ENCODE peak calls at places on chromosomes 1 and 21, in eight cellular contexts. F, M, O, Q, C, Y, R and X are unnamed samples.

GRCh38 chr21:35509004-35509704 is 460.1 kb upstream of the RUNX1 start:
- ATAC-seq in F (no peak), M (no peak), O (no peak), Q (no peak), C (peak; percentile 56), Y (no peak), R (peak; percentile 51), X (no peak)

GRCh38 chr21:15297829-15298228 is 233.0 kb upstream of the NRIP1 start:
- ATAC-seq in F (no peak), M (no peak), O (no peak), Q (no peak), C (no peak), Y (no peak), R (no peak), X (no peak)

GRCh38 chr1:121517586-121518230 is 332.9 kb downstream of the SRGAP2C start:
- ATAC-seq in F (no peak), M (no peak), O (no peak), Q (no peak), C (no peak), Y (no peak), R (no peak), X (no peak)

GRCh38 chr21:44455524-44456206 is 355 bp downstream of the LRRC3 start:
- ATAC-seq in F (peak; percentile 55), M (peak; percentile 52), O (peak; percentile 33), Q (peak; percentile 84), C (peak; percentile 80), Y (peak; percentile 56), R (peak; percentile 74), X (peak; percentile 65)

GRCh38 chr1:176989754-176990153 is 174.8 kb downstream of the ASTN1 start:
- ATAC-seq in F (no peak), M (no peak), O (no peak), Q (no peak), C (no peak), Y (no peak), R (no peak), X (no peak)

GRCh38 chr1:48735753-48736152 is 40.9 kb downstream of the BEND5 start:
- ATAC-seq in F (no peak), M (no peak), O (no peak), Q (no peak), C (no peak), Y (no peak), R (no peak), X (no peak)

GRCh38 chr1:198079432-198079951 is 77.3 kb upstream of the NEK7 start:
- ATAC-seq in F (no peak), M (no peak), O (no peak), Q (no peak), C (no peak), Y (no peak), R (no peak), X (no peak)

GRCh38 chr1:219441884-219442283 is 171.0 kb downstream of the ZC3H11B start:
- ATAC-seq in F (no peak), M (no peak), O (no peak), Q (no peak), C (no peak), Y (no peak), R (no peak), X (no peak)

GRCh38 chr1:61271412-61271789 is 189.0 kb downstream of the NFIA start:
- ATAC-seq in F (peak; percentile 3), M (no peak), O (no peak), Q (peak; percentile 71), C (no peak), Y (no peak), R (no peak), X (peak; percentile 23)

GRCh38 chr1:24868016-24868875 is 61.8 kb downstream of the RUNX3 start:
- ATAC-seq in F (no peak), M (no peak), O (no peak), Q (no peak), C (no peak), Y (no peak), R (no peak), X (no peak)

GRCh38 chr1:212167098-212167497 is 118.1 kb upstream of the PPP2R5A start:
- ATAC-seq in F (no peak), M (peak; percentile 75), O (no peak), Q (no peak), C (peak; percentile 63), Y (no peak), R (peak; percentile 68), X (no peak)

GRCh38 chr1:184379111-184379752 is 7.6 kb upstream of the C1orf21 start:
- ATAC-seq in F (no peak), M (no peak), O (no peak), Q (peak; percentile 80), C (peak; percentile 64), Y (no peak), R (peak; percentile 74), X (no peak)

GRCh38 chr1:231395996-231396385 is 26.1 kb downstream of the EGLN1 start:
- ATAC-seq in F (no peak), M (no peak), O (no peak), Q (peak; percentile 38), C (no peak), Y (no peak), R (no peak), X (no peak)

GRCh38 chr1:87279201-87279860 is 49.3 kb upstream of the LMO4 start:
- ATAC-seq in F (no peak), M (peak; percentile 78), O (no peak), Q (no peak), C (no peak), Y (no peak), R (peak; percentile 33), X (no peak)

GRCh38 chr1:109467301-109467777 is 993 bp downstream of the SYPL2 start:
- ATAC-seq in F (no peak), M (peak; percentile 7), O (peak; percentile 18), Q (no peak), C (peak; percentile 50), Y (no peak), R (peak; percentile 15), X (no peak)

GRCh38 chr1:179779645-179780272 is 36.7 kb downstream of the FAM163A start:
- ATAC-seq in F (no peak), M (no peak), O (no peak), Q (no peak), C (no peak), Y (no peak), R (peak; percentile 47), X (no peak)

GRCh38 chr1:211603191-211603701 is 24.3 kb upstream of the SLC30A1 start:
- ATAC-seq in F (no peak), M (no peak), O (no peak), Q (no peak), C (no peak), Y (no peak), R (no peak), X (no peak)

GRCh38 chr1:23452011-23452411 is 27.5 kb upstream of the TCEA3 start:
- ATAC-seq in F (no peak), M (peak; percentile 54), O (no peak), Q (no peak), C (peak; percentile 96), Y (peak; percentile 83), R (peak; percentile 92), X (peak; percentile 29)

GRCh38 chr1:30425046-30425445 is 298.3 kb downstream of the MATN1 start:
- ATAC-seq in F (no peak), M (no peak), O (no peak), Q (no peak), C (no peak), Y (no peak), R (no peak), X (no peak)

GRCh38 chr1:46369542-46370213 is 24.4 kb upstream of the FAAH start:
- ATAC-seq in F (no peak), M (no peak), O (no peak), Q (peak; percentile 30), C (no peak), Y (no peak), R (peak; percentile 13), X (peak; percentile 46)

GRCh38 chr1:117735045-117735992 is 129.5 kb downstream of the TENT5C start:
- ATAC-seq in F (peak; percentile 77), M (peak; percentile 73), O (peak; percentile 49), Q (no peak), C (peak; percentile 82), Y (peak; percentile 70), R (peak; percentile 94), X (peak; percentile 71)

GRCh38 chr21:43645414-43645891 is 13.8 kb downstream of the HSF2BP start:
- ATAC-seq in F (no peak), M (peak; percentile 40), O (peak; percentile 59), Q (peak; percentile 89), C (peak; percentile 92), Y (no peak), R (peak; percentile 88), X (no peak)

GRCh38 chr1:15627343-15627988 is 10.2 kb downstream of the DDI2 start:
- ATAC-seq in F (peak; percentile 53), M (no peak), O (peak; percentile 75), Q (no peak), C (no peak), Y (no peak), R (peak; percentile 45), X (peak; percentile 82)

GRCh38 chr1:165600793-165601192 is 30.2 kb upstream of the MGST3 start:
- ATAC-seq in F (no peak), M (no peak), O (no peak), Q (no peak), C (peak; percentile 25), Y (no peak), R (peak; percentile 2), X (no peak)

GRCh38 chr1:116323419-116323987 is 49.5 kb upstream of the ATP1A1 start:
- ATAC-seq in F (no peak), M (no peak), O (no peak), Q (no peak), C (peak; percentile 31), Y (no peak), R (no peak), X (no peak)

GRCh38 chr1:94805912-94806311 is 14.2 kb upstream of the SLC44A3 start:
- ATAC-seq in F (peak; percentile 44), M (peak; percentile 43), O (peak; percentile 89), Q (peak; percentile 53), C (peak; percentile 57), Y (peak; percentile 58), R (peak; percentile 76), X (peak; percentile 45)

GRCh38 chr21:42093991-42094417 is 22.9 kb downstream of the UMODL1 start:
- ATAC-seq in F (no peak), M (peak; percentile 39), O (no peak), Q (no peak), C (no peak), Y (no peak), R (no peak), X (no peak)

GRCh38 chr1:206112600-206113301 is 4.4 kb downstream of the AVPR1B start:
- ATAC-seq in F (no peak), M (no peak), O (no peak), Q (no peak), C (peak; percentile 67), Y (no peak), R (peak; percentile 65), X (no peak)

GRCh38 chr1:169584483-169585144 is 1.7 kb downstream of the F5 start:
- ATAC-seq in F (peak; percentile 54), M (no peak), O (no peak), Q (no peak), C (no peak), Y (no peak), R (no peak), X (peak; percentile 60)

GRCh38 chr1:245332513-245332912 is 177.7 kb downstream of the KIF26B start:
- ATAC-seq in F (peak; percentile 78), M (no peak), O (no peak), Q (no peak), C (no peak), Y (no peak), R (no peak), X (peak; percentile 93)

GRCh38 chr1:180360333-180361075 is 130.4 kb downstream of the LHX4 start:
- ATAC-seq in F (no peak), M (no peak), O (no peak), Q (no peak), C (no peak), Y (no peak), R (peak; percentile 30), X (no peak)